ENCODE peak calls at places on chromosomes 4 and X, in nine cellular contexts. I, Q, N, S, R, D, C, Z and E are unnamed samples.

GRCh38 chr4:123349401-123350190 is 47.0 kb upstream of the SPRY1 start:
- DNase-seq in I (no peak), Q (no peak), N (no peak), S (no peak), R (no peak), D (no peak), C (no peak), Z (no peak), E (no peak)

GRCh38 chr4:56976283-56976877 is 1.0 kb downstream of the NOA1 start:
- DNase-seq in I (peak), Q (no peak), N (no peak), S (no peak), R (no peak), D (no peak), C (no peak), Z (no peak), E (peak)

GRCh38 chr4:142341286-142341685 is 504.8 kb downstream of the INPP4B start:
- DNase-seq in I (no peak), Q (no peak), N (no peak), S (no peak), R (no peak), D (no peak), C (no peak), Z (no peak), E (no peak)

GRCh38 chrX:53288173-53288572 is 6.8 kb upstream of the IQSEC2 start:
- DNase-seq in I (peak), Q (no peak), N (no peak), S (peak), R (no peak), D (peak), C (no peak), Z (no peak), E (no peak)

GRCh38 chrX:47218920-47219815 is 687 bp downstream of the CDK16 start:
- DNase-seq in I (peak), Q (no peak), N (no peak), S (peak), R (peak), D (no peak), C (peak), Z (no peak), E (peak)

GRCh38 chrX:142201113-142201512 is 4.0 kb downstream of the MAGEC2 start:
- DNase-seq in I (no peak), Q (no peak), N (no peak), S (no peak), R (no peak), D (no peak), C (no peak), Z (no peak), E (no peak)

GRCh38 chr4:8818063-8818881 is 53.4 kb downstream of the HMX1 start:
- DNase-seq in I (peak), Q (no peak), N (no peak), S (no peak), R (no peak), D (no peak), C (no peak), Z (no peak), E (peak)

GRCh38 chrX:21479695-21480280 is 105.6 kb downstream of the CNKSR2 start:
- DNase-seq in I (no peak), Q (peak), N (no peak), S (no peak), R (peak), D (peak), C (peak), Z (peak), E (peak)

GRCh38 chrX:135476378-135476777 is 44.1 kb upstream of the INTS6L start:
- DNase-seq in I (no peak), Q (no peak), N (no peak), S (no peak), R (no peak), D (no peak), C (no peak), Z (no peak), E (no peak)

GRCh38 chrX:136954930-136955329 is 74.4 kb upstream of the RBMX start:
- DNase-seq in I (no peak), Q (no peak), N (no peak), S (no peak), R (no peak), D (peak), C (no peak), Z (peak), E (peak)

GRCh38 chr4:138401330-138401729 is 159.2 kb upstream of the SLC7A11 start:
- DNase-seq in I (peak), Q (no peak), N (no peak), S (no peak), R (no peak), D (peak), C (no peak), Z (no peak), E (no peak)

GRCh38 chr4:2832981-2833670 is 10.5 kb upstream of the ADD1 start:
- DNase-seq in I (no peak), Q (no peak), N (no peak), S (no peak), R (no peak), D (no peak), C (peak), Z (no peak), E (no peak)

GRCh38 chr4:42579903-42580302 is 77.0 kb downstream of the ATP8A1 start:
- DNase-seq in I (no peak), Q (no peak), N (no peak), S (no peak), R (no peak), D (no peak), C (no peak), Z (no peak), E (no peak)

GRCh38 chr4:127889903-127890302 is 9.2 kb downstream of the PLK4 start:
- DNase-seq in I (no peak), Q (no peak), N (no peak), S (no peak), R (no peak), D (no peak), C (no peak), Z (no peak), E (no peak)

GRCh38 chr4:7536876-7537275 is 102.1 kb upstream of the PSAPL1 start:
- DNase-seq in I (peak), Q (no peak), N (no peak), S (no peak), R (no peak), D (no peak), C (no peak), Z (no peak), E (no peak)

GRCh38 chr4:7041851-7042696 is 1.1 kb upstream of the TADA2B start:
- DNase-seq in I (peak), Q (no peak), N (no peak), S (peak), R (peak), D (peak), C (no peak), Z (no peak), E (peak)